ENCODE peak calls at places on chromosomes 3 and 15, in five cellular contexts. V is coronary artery, E is sigmoid colon, B is tibial artery, F is endothelial cell of umbilical vein. S is an unnamed sample.

GRCh38 chr3:169085827-169086226 is 577.7 kb downstream of the MECOM start:
- DNase-seq in F (no peak), B (no peak), V (no peak), E (no peak), S (no peak)

GRCh38 chr3:60669636-60670035 is 581.6 kb downstream of the FHIT start:
- DNase-seq in B (no peak), F (no peak), E (no peak), V (no peak), S (no peak)

GRCh38 chr15:23690450-23690852 is 3.3 kb upstream of the NDN start:
- DNase-seq in E (peak), B (peak), V (no peak), F (no peak), S (peak)

GRCh38 chr15:32676095-32676643 is 34.7 kb downstream of the SCG5 start:
- DNase-seq in B (no peak), F (no peak), V (no peak), E (no peak), S (no peak)

GRCh38 chr3:1987983-1988382 is 110.7 kb upstream of the CNTN4 start:
- DNase-seq in B (no peak), E (no peak), F (peak), V (no peak), S (no peak)

GRCh38 chr3:136332776-136333175 is 82.6 kb downstream of the PCCB start:
- DNase-seq in V (no peak), F (no peak), E (no peak), B (no peak), S (no peak)

GRCh38 chr3:151835751-151836550 is 22.0 kb downstream of the AADAC start:
- DNase-seq in V (no peak), B (no peak), F (no peak), E (no peak), S (no peak)

GRCh38 chr3:177640319-177640997 is 443.2 kb upstream of the TBL1XR1 start:
- DNase-seq in E (no peak), B (no peak), V (no peak), F (no peak), S (no peak)

GRCh38 chr3:51687472-51688205 is 16.6 kb downstream of the TEX264 start:
- DNase-seq in B (no peak), V (no peak), E (no peak), F (no peak), S (no peak)

GRCh38 chr3:183046883-183047282 is 52.4 kb downstream of the MCCC1 start:
- DNase-seq in E (no peak), V (no peak), B (no peak), F (no peak), S (no peak)

GRCh38 chr15:41494190-41494921 is 682 bp downstream of the ITPKA start:
- DNase-seq in E (no peak), B (no peak), F (no peak), V (no peak), S (peak)

GRCh38 chr3:107969994-107970896 is 120.6 kb downstream of the CD47 start:
- DNase-seq in F (peak), V (no peak), B (no peak), E (no peak), S (no peak)
- H3K27ac ChIP-seq in F (peak), V (peak), B (no peak), E (no peak), S (no peak)

DNA sequence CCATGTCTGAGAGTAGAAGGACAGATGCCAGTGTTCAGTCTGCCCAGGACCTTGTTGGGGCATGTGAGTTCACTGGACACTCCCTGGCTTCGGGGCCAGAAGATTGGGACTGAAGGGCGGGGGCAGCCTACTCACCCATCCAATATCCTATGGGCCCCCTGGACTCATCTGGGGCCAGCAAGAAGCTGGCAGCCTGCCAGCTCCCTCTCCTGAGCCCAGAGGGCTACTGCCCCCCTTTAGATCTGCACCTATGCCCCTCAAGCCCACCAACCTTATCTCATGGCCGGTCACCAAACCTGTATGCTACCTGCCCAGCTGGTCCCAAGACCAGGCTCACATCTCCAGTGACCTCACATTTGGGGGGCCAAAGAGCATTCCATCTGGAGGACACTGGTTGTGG is 8.1 kb downstream of the PTH1R start:
- DNase-seq in F (no peak), B (no peak), V (no peak), E (no peak), S (no peak)
- TF ChIP-seq CTCF in F (no peak), B (no peak), V (no peak), E (no peak), S (no peak)

DNA sequence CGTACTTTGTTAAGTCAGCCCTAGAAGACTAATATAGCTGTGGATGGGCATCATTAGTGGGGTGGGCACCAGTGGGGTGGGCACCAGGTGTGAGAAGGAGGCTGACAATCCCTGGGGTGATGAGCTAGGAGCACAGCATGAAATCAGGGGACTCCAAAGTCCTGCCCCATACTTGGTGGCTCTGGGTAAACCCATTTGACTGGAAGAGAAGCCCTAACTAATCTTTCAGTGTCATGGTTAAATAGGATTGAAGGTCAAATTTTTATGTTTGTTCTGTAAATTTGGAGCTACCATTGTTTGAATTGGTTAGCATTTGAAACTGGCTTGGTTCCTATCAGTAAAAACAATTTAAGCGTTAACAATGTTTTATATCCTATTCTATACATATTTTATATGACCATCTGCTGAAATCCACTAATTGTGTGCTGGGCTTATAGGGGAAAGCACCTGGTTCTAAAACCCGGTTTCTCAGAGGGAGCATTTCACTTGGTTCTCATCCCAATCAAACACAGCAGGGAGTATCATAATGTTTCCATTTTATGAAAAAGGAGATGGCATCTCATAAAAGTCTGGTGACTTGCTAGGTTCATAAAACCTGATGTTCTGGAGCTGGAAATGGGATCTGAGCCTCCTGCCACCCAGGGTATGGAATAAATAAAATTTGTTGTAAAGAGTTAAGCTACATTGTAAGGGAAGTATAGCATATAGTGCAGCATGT is 87.7 kb upstream of the HACD2 start:
- DNase-seq in E (no peak), B (no peak), V (no peak), F (no peak), S (no peak)
- H3K27ac ChIP-seq in E (peak), B (peak), V (peak), F (no peak), S (peak)

GRCh38 chr15:99390667-99391066 is 139.4 kb downstream of the LRRC28 start:
- DNase-seq in E (no peak), B (no peak), V (no peak), F (no peak), S (no peak)

GRCh38 chr15:99385865-99386264 is 134.6 kb downstream of the LRRC28 start:
- DNase-seq in E (no peak), V (no peak), B (peak), F (peak), S (peak)

GRCh38 chr15:99386429-99386828 is 135.1 kb downstream of the LRRC28 start:
- DNase-seq in F (no peak), B (no peak), V (no peak), E (no peak), S (no peak)

GRCh38 chr15:99387769-99388168 is 136.5 kb downstream of the LRRC28 start:
- DNase-seq in F (no peak), V (no peak), B (no peak), E (no peak), S (no peak)

DNA sequence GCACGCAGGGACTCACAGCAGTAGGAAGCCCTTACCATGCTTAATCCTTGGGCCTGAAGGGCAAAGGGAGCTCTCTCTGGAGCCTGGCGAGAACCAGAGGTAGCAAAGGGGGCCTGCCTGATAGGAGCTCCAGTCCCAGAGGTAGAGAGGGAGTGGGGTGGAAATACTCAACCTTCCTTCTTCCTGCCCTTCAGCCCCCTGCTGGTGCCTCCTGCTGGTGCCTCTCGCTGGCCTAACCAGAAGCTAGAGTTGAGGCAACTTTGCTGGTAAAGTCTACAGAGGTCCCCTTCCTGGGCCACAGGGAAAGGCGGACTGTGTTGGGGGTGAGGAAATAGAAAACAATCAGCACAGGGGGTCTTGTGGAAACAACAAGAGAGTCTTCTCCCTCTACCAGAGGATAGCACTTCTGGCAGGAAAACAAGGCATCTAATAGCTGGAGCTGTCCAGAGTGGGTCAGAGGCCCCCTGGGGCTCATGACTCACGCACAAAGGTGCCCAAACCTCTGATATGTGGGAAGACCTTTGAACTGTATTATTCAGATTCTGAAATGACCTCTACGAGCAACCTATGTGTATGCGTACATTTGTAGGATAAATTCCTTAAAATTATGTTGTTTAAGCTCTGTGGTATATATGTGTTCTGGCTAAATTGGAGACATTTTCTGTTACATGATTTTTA is 133.8 kb downstream of the LRRC28 start:
- DNase-seq in F (no peak), B (no peak), E (no peak), V (no peak), S (no peak)
- TF ChIP-seq CTCF in F (no peak), B (no peak), E (no peak), V (no peak), S (no peak)

DNA sequence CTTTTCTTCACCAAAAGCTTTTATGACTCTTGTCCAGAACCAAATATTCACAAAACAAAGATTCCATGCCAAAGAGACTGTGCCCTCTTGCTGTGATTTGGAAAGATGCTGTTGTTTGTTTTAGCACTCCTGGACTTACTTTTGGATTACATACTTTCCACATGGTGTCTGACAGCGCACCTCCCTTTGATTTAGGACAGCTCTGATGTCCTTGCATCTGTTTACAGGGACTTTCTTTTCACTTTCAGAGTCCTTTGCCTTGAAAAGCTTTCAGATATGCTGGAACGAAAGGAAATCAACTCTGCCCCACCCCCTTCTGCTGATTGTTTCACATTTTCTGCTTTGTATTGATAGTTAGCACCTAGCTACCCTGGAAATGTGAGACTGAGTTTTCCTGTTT is 133.0 kb upstream of the NR2E3 start:
- DNase-seq in F (no peak), V (no peak), B (no peak), E (no peak), S (no peak)
- H3K27ac ChIP-seq in F (no peak), V (peak), B (no peak), E (no peak), S (peak)

GRCh38 chr3:73623996-73624362 is 762 bp downstream of the PDZRN3 start:
- DNase-seq in F (no peak), B (peak), E (peak), V (no peak), S (peak)
- TF ChIP-seq CTCF in F (no peak), B (peak), E (peak), V (no peak), S (peak)

GRCh38 chr3:186570096-186570940 is at the start of gene DNAJB11:
- DNase-seq in F (peak), V (peak), E (peak), B (peak), S (peak)
- H3K27ac ChIP-seq in F (peak), V (peak), E (peak), B (peak), S (peak)

DNA sequence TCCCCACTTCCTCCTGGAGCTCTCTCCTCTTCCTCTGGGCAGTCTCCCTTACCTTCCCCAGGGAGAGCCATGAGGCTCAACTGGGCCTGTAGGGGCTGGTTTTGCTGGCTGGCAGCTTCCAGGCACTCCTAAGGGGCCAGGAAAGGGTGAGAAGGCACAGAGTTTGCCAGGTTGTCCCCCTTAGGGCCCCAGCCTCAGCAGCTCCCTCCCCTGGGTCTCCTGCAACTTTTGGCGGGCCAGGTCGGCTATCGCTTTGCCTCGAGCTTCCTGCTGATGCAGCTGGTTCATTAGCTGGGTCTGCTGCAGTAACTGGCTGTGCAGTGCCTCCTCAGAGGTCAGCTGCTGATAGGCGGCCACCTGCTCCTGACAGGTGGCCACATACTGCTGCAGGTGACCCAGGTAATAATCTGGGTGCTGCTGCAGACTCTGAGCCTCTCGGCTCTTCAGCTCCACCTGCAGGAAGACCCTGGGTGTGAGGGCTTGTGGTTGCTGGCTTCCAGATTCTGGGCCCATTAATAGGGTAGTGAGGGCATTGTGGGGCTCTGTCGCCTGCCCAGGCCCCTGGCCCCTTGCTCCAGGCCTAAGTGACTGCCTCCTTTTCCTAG is 29.7 kb upstream of the OR4F6 start:
- DNase-seq in B (no peak), V (peak), F (no peak), E (no peak), S (no peak)
- TF ChIP-seq CTCF in B (no peak), V (no peak), F (peak), E (no peak), S (no peak)

GRCh38 chr3:193357291-193357690 is 21.3 kb downstream of the ATP13A5 start:
- DNase-seq in E (no peak), B (no peak), V (no peak), F (no peak), S (no peak)
- H3K27ac ChIP-seq in E (no peak), B (no peak), V (no peak), F (no peak), S (no peak)

S was measured in uterus.